ENCODE peak calls at places on chromosomes 5 and 9, in nine cellular contexts. One of them, this sample, is unnamed.

GRCh38 chr9:20538956-20539355 is 83.3 kb downstream of the MLLT3 start:
- DNase-seq in WERI-Rb-1: no peak
- DNase-seq in fibroblast of mammary gland: peak; percentile 26
- DNase-seq in ovary: no peak
- DNase-seq in lower leg skin: no peak
- DNase-seq in prostate gland: no peak
- DNase-seq in adrenal gland: no peak
- DNase-seq in tibial nerve: no peak
- DNase-seq in GM12865: no peak
- DNase-seq in this sample: no peak

GRCh38 chr5:34012791-34013190 is 4.9 kb upstream of the AMACR start:
- DNase-seq in WERI-Rb-1: no peak
- DNase-seq in fibroblast of mammary gland: peak; percentile 67
- DNase-seq in ovary: no peak
- DNase-seq in lower leg skin: no peak
- DNase-seq in prostate gland: no peak
- DNase-seq in adrenal gland: peak; percentile 70
- DNase-seq in tibial nerve: no peak
- DNase-seq in GM12865: no peak
- DNase-seq in this sample: no peak

GRCh38 chr9:71780953-71781352 is 12.6 kb upstream of the CEMIP2 start:
- DNase-seq in WERI-Rb-1: no peak
- DNase-seq in fibroblast of mammary gland: no peak
- DNase-seq in ovary: no peak
- DNase-seq in lower leg skin: no peak
- DNase-seq in prostate gland: no peak
- DNase-seq in adrenal gland: no peak
- DNase-seq in tibial nerve: no peak
- DNase-seq in GM12865: no peak
- DNase-seq in this sample: no peak

GRCh38 chr5:53407373-53407772 is 73.1 kb upstream of the FST start:
- DNase-seq in WERI-Rb-1: no peak
- DNase-seq in fibroblast of mammary gland: peak; percentile 79
- DNase-seq in ovary: no peak
- DNase-seq in lower leg skin: no peak
- DNase-seq in prostate gland: no peak
- DNase-seq in adrenal gland: no peak
- DNase-seq in tibial nerve: no peak
- DNase-seq in GM12865: no peak
- DNase-seq in this sample: no peak

GRCh38 chr9:113593682-113594281 is 130.3 kb downstream of the RGS3 start:
- DNase-seq in WERI-Rb-1: peak; percentile 91
- DNase-seq in fibroblast of mammary gland: peak; percentile 96
- DNase-seq in ovary: peak; percentile 86
- DNase-seq in lower leg skin: peak; percentile 95
- DNase-seq in prostate gland: peak; percentile 79
- DNase-seq in adrenal gland: peak; percentile 99
- DNase-seq in tibial nerve: peak; percentile 77
- DNase-seq in GM12865: peak; percentile 77
- DNase-seq in this sample: peak; percentile 93

GRCh38 chr9:2255128-2255527 is 240.0 kb downstream of the SMARCA2 start:
- DNase-seq in WERI-Rb-1: peak; percentile 63
- DNase-seq in fibroblast of mammary gland: no peak
- DNase-seq in ovary: no peak
- DNase-seq in lower leg skin: no peak
- DNase-seq in prostate gland: no peak
- DNase-seq in adrenal gland: no peak
- DNase-seq in tibial nerve: no peak
- DNase-seq in GM12865: no peak
- DNase-seq in this sample: no peak

GRCh38 chr9:136655244-136656225 is 7.2 kb upstream of the EGFL7 start:
- DNase-seq in WERI-Rb-1: no peak
- DNase-seq in fibroblast of mammary gland: no peak
- DNase-seq in ovary: no peak
- DNase-seq in lower leg skin: no peak
- DNase-seq in prostate gland: no peak
- DNase-seq in adrenal gland: no peak
- DNase-seq in tibial nerve: no peak
- DNase-seq in GM12865: no peak
- DNase-seq in this sample: peak; percentile 28

GRCh38 chr9:126893079-126893478 is 21.5 kb upstream of the RALGPS1 start:
- DNase-seq in WERI-Rb-1: no peak
- DNase-seq in fibroblast of mammary gland: no peak
- DNase-seq in ovary: no peak
- DNase-seq in lower leg skin: no peak
- DNase-seq in prostate gland: no peak
- DNase-seq in adrenal gland: peak; percentile 7
- DNase-seq in tibial nerve: no peak
- DNase-seq in GM12865: peak; percentile 11
- DNase-seq in this sample: no peak

GRCh38 chr9:133944746-133945135 is 47.4 kb downstream of the VAV2 start:
- DNase-seq in WERI-Rb-1: no peak
- DNase-seq in fibroblast of mammary gland: peak; percentile 80
- DNase-seq in ovary: peak; percentile 26
- DNase-seq in lower leg skin: no peak
- DNase-seq in prostate gland: peak; percentile 33
- DNase-seq in adrenal gland: peak; percentile 94
- DNase-seq in tibial nerve: no peak
- DNase-seq in GM12865: no peak
- DNase-seq in this sample: no peak

DNA sequence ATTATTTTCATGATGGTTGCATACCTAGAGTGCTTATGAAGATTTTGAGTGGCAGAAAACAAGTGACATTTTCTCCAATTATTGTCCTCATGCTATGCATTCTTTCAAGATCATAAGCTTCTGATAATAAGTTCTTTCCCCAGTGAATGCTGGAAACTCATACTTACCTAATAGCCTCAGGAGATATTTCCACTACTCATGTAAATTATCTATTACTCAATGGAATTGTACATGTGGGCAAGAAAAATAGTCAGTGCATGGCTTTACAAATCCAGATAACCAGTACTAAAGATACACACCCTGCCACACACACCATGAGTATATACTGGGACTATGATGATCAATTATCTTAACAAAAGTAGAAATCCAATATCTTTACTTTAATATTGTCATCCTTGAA is 1219.5 kb upstream of the C9orf72 start:
- DNase-seq in WERI-Rb-1: no peak
- DNase-seq in fibroblast of mammary gland: no peak
- DNase-seq in ovary: no peak
- DNase-seq in lower leg skin: no peak
- DNase-seq in prostate gland: no peak
- DNase-seq in adrenal gland: no peak
- DNase-seq in tibial nerve: no peak
- DNase-seq in GM12865: no peak
- DNase-seq in this sample: no peak
- H3K4me3 ChIP-seq in WERI-Rb-1: no peak overlapping the region
- H3K4me3 ChIP-seq in fibroblast of mammary gland: no peak overlapping the region
- H3K4me3 ChIP-seq in ovary: no peak overlapping the region
- H3K4me3 ChIP-seq in lower leg skin: no peak overlapping the region
- H3K4me3 ChIP-seq in prostate gland: no peak overlapping the region
- H3K4me3 ChIP-seq in adrenal gland: no peak overlapping the region
- H3K4me3 ChIP-seq in tibial nerve: no peak overlapping the region
- H3K4me3 ChIP-seq in GM12865: no peak overlapping the region
- H3K4me3 ChIP-seq in this sample: no peak overlapping the region

GRCh38 chr5:139658928-139659667 is 10.9 kb downstream of the CXXC5 start:
- DNase-seq in WERI-Rb-1: peak; percentile 68
- DNase-seq in fibroblast of mammary gland: peak; percentile 87
- DNase-seq in ovary: no peak
- DNase-seq in lower leg skin: no peak
- DNase-seq in prostate gland: no peak
- DNase-seq in adrenal gland: peak; percentile 88
- DNase-seq in tibial nerve: no peak
- DNase-seq in GM12865: peak; percentile 52
- DNase-seq in this sample: peak; percentile 63

GRCh38 chr5:139658501-139658927 is 10.4 kb downstream of the CXXC5 start:
- DNase-seq in WERI-Rb-1: no peak
- DNase-seq in fibroblast of mammary gland: peak; percentile 75
- DNase-seq in ovary: no peak
- DNase-seq in lower leg skin: no peak
- DNase-seq in prostate gland: no peak
- DNase-seq in adrenal gland: no peak
- DNase-seq in tibial nerve: no peak
- DNase-seq in GM12865: no peak
- DNase-seq in this sample: no peak

GRCh38 chr5:139660916-139661814 is 13.0 kb downstream of the CXXC5 start:
- DNase-seq in WERI-Rb-1: peak; percentile 92
- DNase-seq in fibroblast of mammary gland: peak; percentile 96
- DNase-seq in ovary: peak; percentile 75
- DNase-seq in lower leg skin: peak; percentile 98
- DNase-seq in prostate gland: peak; percentile 62
- DNase-seq in adrenal gland: peak; percentile 97
- DNase-seq in tibial nerve: peak; percentile 82
- DNase-seq in GM12865: peak; percentile 74
- DNase-seq in this sample: peak; percentile 90

GRCh38 chr5:139659673-139660072 is 11.5 kb downstream of the CXXC5 start:
- DNase-seq in WERI-Rb-1: no peak
- DNase-seq in fibroblast of mammary gland: no peak
- DNase-seq in ovary: no peak
- DNase-seq in lower leg skin: no peak
- DNase-seq in prostate gland: no peak
- DNase-seq in adrenal gland: no peak
- DNase-seq in tibial nerve: no peak
- DNase-seq in GM12865: no peak
- DNase-seq in this sample: no peak

DNA sequence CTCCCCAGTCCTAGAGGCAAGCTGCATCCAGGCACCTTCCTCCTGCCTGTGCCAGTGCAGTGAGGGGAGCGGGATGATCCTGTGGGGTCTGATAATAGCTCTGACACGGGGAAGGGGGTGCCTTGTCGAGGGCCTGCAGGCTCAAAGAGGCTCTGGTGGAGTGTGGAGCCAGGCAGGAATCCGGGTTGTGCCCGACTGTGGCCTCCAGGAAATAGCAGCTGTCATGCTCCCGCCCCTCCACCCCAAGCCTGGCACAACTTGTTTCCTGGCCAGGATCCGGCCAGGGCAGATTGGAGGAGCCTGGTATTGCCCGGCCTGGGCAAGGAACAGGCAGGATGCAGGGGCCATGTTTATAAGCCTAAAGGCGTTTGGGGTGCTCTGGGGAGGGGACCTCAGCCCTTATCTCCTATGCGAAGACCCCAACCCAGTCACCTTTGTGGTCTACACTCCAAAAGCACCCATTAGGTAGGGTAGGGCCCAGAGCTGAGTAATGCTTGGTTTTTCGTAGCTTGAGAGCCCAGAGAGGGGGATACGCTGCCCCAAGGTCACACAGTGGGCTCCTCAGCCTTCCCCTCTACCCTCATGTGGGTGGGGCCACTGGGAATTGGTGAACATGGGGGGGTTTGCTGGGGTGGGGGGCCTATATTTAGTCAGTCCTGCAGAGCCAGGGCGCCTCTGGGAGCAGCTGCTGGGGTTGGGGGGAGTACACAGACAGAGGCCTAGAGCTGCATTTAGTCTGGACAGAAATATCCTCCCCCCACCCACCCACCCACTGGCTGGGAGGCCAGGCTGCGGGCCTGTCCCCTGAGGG is 12.2 kb downstream of the CXXC5 start:
- DNase-seq in WERI-Rb-1: no peak
- DNase-seq in fibroblast of mammary gland: peak; percentile 32
- DNase-seq in ovary: no peak
- DNase-seq in lower leg skin: peak; percentile 94
- DNase-seq in prostate gland: peak; percentile 87
- DNase-seq in adrenal gland: peak; percentile 96
- DNase-seq in tibial nerve: no peak
- DNase-seq in GM12865: no peak
- DNase-seq in this sample: peak; percentile 62
- H3K4me3 ChIP-seq in WERI-Rb-1: no peak overlapping the region
- H3K4me3 ChIP-seq in fibroblast of mammary gland: peak overlapping the region; percentile 22
- H3K4me3 ChIP-seq in ovary: peak overlapping the region; percentile 29
- H3K4me3 ChIP-seq in lower leg skin: no peak overlapping the region
- H3K4me3 ChIP-seq in prostate gland: peak overlapping the region; percentile 1
- H3K4me3 ChIP-seq in adrenal gland: no peak overlapping the region
- H3K4me3 ChIP-seq in tibial nerve: peak overlapping the region; percentile 12
- H3K4me3 ChIP-seq in GM12865: peak overlapping the region; percentile 35
- H3K4me3 ChIP-seq in this sample: no peak overlapping the region

GRCh38 chr9:73237140-73237539 is 85.5 kb downstream of the ANXA1 start:
- DNase-seq in WERI-Rb-1: no peak
- DNase-seq in fibroblast of mammary gland: no peak
- DNase-seq in ovary: no peak
- DNase-seq in lower leg skin: no peak
- DNase-seq in prostate gland: no peak
- DNase-seq in adrenal gland: no peak
- DNase-seq in tibial nerve: no peak
- DNase-seq in GM12865: no peak
- DNase-seq in this sample: no peak
- H3K4me3 ChIP-seq in WERI-Rb-1: no peak overlapping the region
- H3K4me3 ChIP-seq in fibroblast of mammary gland: no peak overlapping the region
- H3K4me3 ChIP-seq in ovary: no peak overlapping the region
- H3K4me3 ChIP-seq in lower leg skin: no peak overlapping the region
- H3K4me3 ChIP-seq in prostate gland: no peak overlapping the region
- H3K4me3 ChIP-seq in adrenal gland: no peak overlapping the region
- H3K4me3 ChIP-seq in tibial nerve: no peak overlapping the region
- H3K4me3 ChIP-seq in GM12865: no peak overlapping the region
- H3K4me3 ChIP-seq in this sample: no peak overlapping the region

DNA sequence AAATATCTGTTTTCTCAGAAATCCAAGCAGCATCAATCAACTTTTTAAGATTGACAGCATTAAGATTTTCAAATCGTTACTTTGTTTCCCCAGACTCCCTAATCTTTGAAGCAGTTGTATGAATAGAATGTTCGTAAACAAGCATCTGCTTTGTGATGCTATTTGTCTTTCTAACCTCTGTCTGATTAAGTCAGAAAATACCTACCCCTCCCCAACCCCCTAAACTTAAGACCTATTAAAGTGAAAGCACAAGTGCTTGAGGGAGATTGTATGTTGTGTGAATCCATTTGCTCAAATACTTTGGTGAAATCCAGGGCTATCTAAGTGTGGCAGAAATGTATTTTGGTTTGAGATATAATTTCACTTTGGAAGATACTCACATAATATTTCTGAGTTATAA is 47.9 kb upstream of the C5orf47 start:
- DNase-seq in WERI-Rb-1: no peak
- DNase-seq in fibroblast of mammary gland: no peak
- DNase-seq in ovary: no peak
- DNase-seq in lower leg skin: no peak
- DNase-seq in prostate gland: no peak
- DNase-seq in adrenal gland: no peak
- DNase-seq in tibial nerve: no peak
- DNase-seq in GM12865: no peak
- DNase-seq in this sample: no peak
- H3K4me3 ChIP-seq in WERI-Rb-1: no peak overlapping the region
- H3K4me3 ChIP-seq in fibroblast of mammary gland: no peak overlapping the region
- H3K4me3 ChIP-seq in ovary: no peak overlapping the region
- H3K4me3 ChIP-seq in lower leg skin: no peak overlapping the region
- H3K4me3 ChIP-seq in prostate gland: no peak overlapping the region
- H3K4me3 ChIP-seq in adrenal gland: no peak overlapping the region
- H3K4me3 ChIP-seq in tibial nerve: no peak overlapping the region
- H3K4me3 ChIP-seq in GM12865: no peak overlapping the region
- H3K4me3 ChIP-seq in this sample: no peak overlapping the region